ENCODE peak calls at places on chromosomes 1 and 21, in six cellular contexts. One of them, this sample, is unnamed.

GRCh38 chr21:33490991-33491372 is 534 bp downstream of the DNAJC28 start:
- DNase-seq in right atrium auricular region: no peak
- DNase-seq in stimulated activated CD8-positive, alpha-beta memory T cell treated with anti-CD3 and anti-CD28 coated beads, Interleukin-7, amount 100 ng/mL, for 1 hour: no peak
- DNase-seq in Right ventricle myocardium superior: no peak
- DNase-seq in activated naive CD4-positive, alpha-beta T cell treated with Interleukin-2 at 50 U/mL for 16 hours: no peak
- DNase-seq in mesendoderm: no peak
- DNase-seq in this sample: peak

GRCh38 chr1:89736937-89737733 is 83.7 kb upstream of the LRRC8D start:
- DNase-seq in right atrium auricular region: no peak
- DNase-seq in stimulated activated CD8-positive, alpha-beta memory T cell treated with anti-CD3 and anti-CD28 coated beads, Interleukin-7, amount 100 ng/mL, for 1 hour: no peak
- DNase-seq in Right ventricle myocardium superior: no peak
- DNase-seq in activated naive CD4-positive, alpha-beta T cell treated with Interleukin-2 at 50 U/mL for 16 hours: no peak
- DNase-seq in mesendoderm: no peak
- DNase-seq in this sample: no peak

GRCh38 chr1:208165659-208166058 is 78.5 kb downstream of the PLXNA2 start:
- DNase-seq in right atrium auricular region: no peak
- DNase-seq in stimulated activated CD8-positive, alpha-beta memory T cell treated with anti-CD3 and anti-CD28 coated beads, Interleukin-7, amount 100 ng/mL, for 1 hour: no peak
- DNase-seq in Right ventricle myocardium superior: no peak
- DNase-seq in activated naive CD4-positive, alpha-beta T cell treated with Interleukin-2 at 50 U/mL for 16 hours: no peak
- DNase-seq in mesendoderm: no peak
- DNase-seq in this sample: no peak

GRCh38 chr1:226939439-226940028 is 560 bp upstream of the COQ8A start:
- DNase-seq in right atrium auricular region: no peak
- DNase-seq in stimulated activated CD8-positive, alpha-beta memory T cell treated with anti-CD3 and anti-CD28 coated beads, Interleukin-7, amount 100 ng/mL, for 1 hour: peak
- DNase-seq in Right ventricle myocardium superior: peak
- DNase-seq in activated naive CD4-positive, alpha-beta T cell treated with Interleukin-2 at 50 U/mL for 16 hours: peak
- DNase-seq in mesendoderm: no peak
- DNase-seq in this sample: peak

GRCh38 chr1:113858418-113858817 is 13.1 kb downstream of the PTPN22 start:
- DNase-seq in right atrium auricular region: no peak
- DNase-seq in stimulated activated CD8-positive, alpha-beta memory T cell treated with anti-CD3 and anti-CD28 coated beads, Interleukin-7, amount 100 ng/mL, for 1 hour: no peak
- DNase-seq in Right ventricle myocardium superior: no peak
- DNase-seq in activated naive CD4-positive, alpha-beta T cell treated with Interleukin-2 at 50 U/mL for 16 hours: no peak
- DNase-seq in mesendoderm: no peak
- DNase-seq in this sample: peak

GRCh38 chr1:3270403-3271245 is 183.8 kb upstream of the ARHGEF16 start:
- DNase-seq in right atrium auricular region: no peak
- DNase-seq in stimulated activated CD8-positive, alpha-beta memory T cell treated with anti-CD3 and anti-CD28 coated beads, Interleukin-7, amount 100 ng/mL, for 1 hour: no peak
- DNase-seq in Right ventricle myocardium superior: no peak
- DNase-seq in activated naive CD4-positive, alpha-beta T cell treated with Interleukin-2 at 50 U/mL for 16 hours: no peak
- DNase-seq in mesendoderm: no peak
- DNase-seq in this sample: peak

GRCh38 chr21:21384977-21385376 is 386.8 kb downstream of the NCAM2 start:
- DNase-seq in right atrium auricular region: no peak
- DNase-seq in stimulated activated CD8-positive, alpha-beta memory T cell treated with anti-CD3 and anti-CD28 coated beads, Interleukin-7, amount 100 ng/mL, for 1 hour: no peak
- DNase-seq in Right ventricle myocardium superior: no peak
- DNase-seq in activated naive CD4-positive, alpha-beta T cell treated with Interleukin-2 at 50 U/mL for 16 hours: no peak
- DNase-seq in mesendoderm: no peak
- DNase-seq in this sample: no peak

GRCh38 chr1:156616463-156616862 is 2.8 kb upstream of the HAPLN2 start:
- DNase-seq in right atrium auricular region: no peak
- DNase-seq in stimulated activated CD8-positive, alpha-beta memory T cell treated with anti-CD3 and anti-CD28 coated beads, Interleukin-7, amount 100 ng/mL, for 1 hour: no peak
- DNase-seq in Right ventricle myocardium superior: peak
- DNase-seq in activated naive CD4-positive, alpha-beta T cell treated with Interleukin-2 at 50 U/mL for 16 hours: no peak
- DNase-seq in mesendoderm: peak
- DNase-seq in this sample: no peak

GRCh38 chr1:54077359-54077758 is 24.0 kb downstream of the TCEANC2 start:
- DNase-seq in right atrium auricular region: no peak
- DNase-seq in stimulated activated CD8-positive, alpha-beta memory T cell treated with anti-CD3 and anti-CD28 coated beads, Interleukin-7, amount 100 ng/mL, for 1 hour: no peak
- DNase-seq in Right ventricle myocardium superior: no peak
- DNase-seq in activated naive CD4-positive, alpha-beta T cell treated with Interleukin-2 at 50 U/mL for 16 hours: no peak
- DNase-seq in mesendoderm: no peak
- DNase-seq in this sample: no peak

GRCh38 chr1:31514117-31514516 is 62.2 kb upstream of the TINAGL1 start:
- DNase-seq in right atrium auricular region: no peak
- DNase-seq in stimulated activated CD8-positive, alpha-beta memory T cell treated with anti-CD3 and anti-CD28 coated beads, Interleukin-7, amount 100 ng/mL, for 1 hour: no peak
- DNase-seq in Right ventricle myocardium superior: no peak
- DNase-seq in activated naive CD4-positive, alpha-beta T cell treated with Interleukin-2 at 50 U/mL for 16 hours: no peak
- DNase-seq in mesendoderm: no peak
- DNase-seq in this sample: no peak

GRCh38 chr1:68378296-68379084 is 71.3 kb downstream of the RPE65 start:
- DNase-seq in right atrium auricular region: no peak
- DNase-seq in stimulated activated CD8-positive, alpha-beta memory T cell treated with anti-CD3 and anti-CD28 coated beads, Interleukin-7, amount 100 ng/mL, for 1 hour: no peak
- DNase-seq in Right ventricle myocardium superior: no peak
- DNase-seq in activated naive CD4-positive, alpha-beta T cell treated with Interleukin-2 at 50 U/mL for 16 hours: no peak
- DNase-seq in mesendoderm: no peak
- DNase-seq in this sample: no peak

GRCh38 chr1:59272507-59272906 is 24.4 kb upstream of the FGGY start:
- DNase-seq in right atrium auricular region: no peak
- DNase-seq in stimulated activated CD8-positive, alpha-beta memory T cell treated with anti-CD3 and anti-CD28 coated beads, Interleukin-7, amount 100 ng/mL, for 1 hour: no peak
- DNase-seq in Right ventricle myocardium superior: no peak
- DNase-seq in activated naive CD4-positive, alpha-beta T cell treated with Interleukin-2 at 50 U/mL for 16 hours: no peak
- DNase-seq in mesendoderm: no peak
- DNase-seq in this sample: no peak

GRCh38 chr21:26850116-26850643 is 5.0 kb upstream of the ADAMTS1 start:
- DNase-seq in right atrium auricular region: no peak
- DNase-seq in stimulated activated CD8-positive, alpha-beta memory T cell treated with anti-CD3 and anti-CD28 coated beads, Interleukin-7, amount 100 ng/mL, for 1 hour: no peak
- DNase-seq in Right ventricle myocardium superior: no peak
- DNase-seq in activated naive CD4-positive, alpha-beta T cell treated with Interleukin-2 at 50 U/mL for 16 hours: no peak
- DNase-seq in mesendoderm: peak
- DNase-seq in this sample: peak

GRCh38 chr21:38913120-38913975 is 107.6 kb downstream of the ETS2 start:
- DNase-seq in right atrium auricular region: peak
- DNase-seq in stimulated activated CD8-positive, alpha-beta memory T cell treated with anti-CD3 and anti-CD28 coated beads, Interleukin-7, amount 100 ng/mL, for 1 hour: no peak
- DNase-seq in Right ventricle myocardium superior: peak
- DNase-seq in activated naive CD4-positive, alpha-beta T cell treated with Interleukin-2 at 50 U/mL for 16 hours: no peak
- DNase-seq in mesendoderm: peak
- DNase-seq in this sample: no peak

GRCh38 chr1:17725084-17725718 is 29.9 kb upstream of the ACTL8 start:
- DNase-seq in right atrium auricular region: no peak
- DNase-seq in stimulated activated CD8-positive, alpha-beta memory T cell treated with anti-CD3 and anti-CD28 coated beads, Interleukin-7, amount 100 ng/mL, for 1 hour: no peak
- DNase-seq in Right ventricle myocardium superior: no peak
- DNase-seq in activated naive CD4-positive, alpha-beta T cell treated with Interleukin-2 at 50 U/mL for 16 hours: no peak
- DNase-seq in mesendoderm: no peak
- DNase-seq in this sample: no peak